ENCODE peak calls at places on chromosome X, in seven cellular contexts. G is T-helper 2 cell; Q is T-helper 17 cell; A is tibial nerve; U is NCI-H2081; Z is activated T-cell treated with anti-CD3 and anti-CD28 coated beads for 24 hours; K is stimulated activated CD4-positive, alpha-beta T cell treated with anti-CD3 and anti-CD28 coated beads, Interleukin-1b, Interleukin-23, amount 100 ng/mL, for 24 hours. X is an unnamed sample.

GRCh38 chrX:47637546-47638195 is 7.9 kb upstream of the CFP start:
- DNase-seq in Q (no peak), U (no peak), A (no peak), Z (peak; percentile 16), K (no peak), G (peak; percentile 50), X (peak; percentile 28)

GRCh38 chrX:136920001-136920400 is 39.5 kb upstream of the RBMX start:
- DNase-seq in U (peak; percentile 2), G (no peak), Q (no peak), K (no peak), Z (no peak), A (no peak), X (no peak)

GRCh38 chrX:151725338-151725614 is 9.3 kb upstream of the CNGA2 start:
- DNase-seq in U (no peak), G (no peak), Z (no peak), K (no peak), A (no peak), Q (no peak), X (no peak)

GRCh38 chrX:73401591-73402266 is 45.1 kb upstream of the CDX4 start:
- DNase-seq in Z (no peak), G (no peak), A (no peak), U (no peak), K (no peak), Q (no peak), X (no peak)

GRCh38 chrX:136176399-136176825 is 29.1 kb downstream of the FHL1 start:
- DNase-seq in U (no peak), Z (no peak), G (no peak), A (no peak), Q (no peak), K (no peak), X (no peak)

GRCh38 chrX:123236868-123237267 is 52.8 kb downstream of the GRIA3 start:
- DNase-seq in Q (no peak), U (no peak), K (no peak), A (no peak), G (no peak), Z (no peak), X (no peak)

GRCh38 chrX:65643786-65644111 is 23.7 kb upstream of the MSN start:
- DNase-seq in U (no peak), K (no peak), Z (no peak), G (no peak), Q (no peak), A (no peak), X (no peak)

GRCh38 chrX:37405954-37406353 is 56.8 kb downstream of the PRRG1 start:
- DNase-seq in A (no peak), Q (no peak), K (no peak), Z (no peak), G (no peak), U (no peak), X (no peak)

GRCh38 chrX:119325456-119325855 is 73.7 kb upstream of the SLC25A43 start:
- DNase-seq in K (no peak), A (no peak), Q (no peak), G (no peak), U (no peak), Z (no peak), X (no peak)

GRCh38 chrX:132508834-132509233 is 20.0 kb upstream of the MBNL3 start:
- DNase-seq in G (no peak), Z (no peak), A (no peak), K (no peak), U (no peak), Q (no peak), X (no peak)

GRCh38 chrX:124212622-124213021 is 119.8 kb upstream of the TEX13D start:
- DNase-seq in Z (no peak), G (peak; percentile 88), Q (no peak), U (no peak), A (no peak), K (no peak), X (no peak)

GRCh38 chrX:109389917-109390316 is 92.0 kb downstream of the GUCY2F start:
- DNase-seq in A (no peak), Q (no peak), U (no peak), Z (no peak), G (no peak), K (no peak), X (no peak)

GRCh38 chrX:69396916-69397315 is 107.2 kb upstream of the NALF2 start:
- DNase-seq in A (no peak), Q (no peak), G (no peak), U (no peak), K (no peak), Z (no peak), X (no peak)

GRCh38 chrX:86133761-86134160 is 14.5 kb upstream of the DACH2 start:
- DNase-seq in Z (no peak), K (no peak), G (peak; percentile 2), U (peak; percentile 30), Q (no peak), A (no peak), X (no peak)

GRCh38 chrX:16267431-16267830 is 100.2 kb downstream of the MAGEB17 start:
- DNase-seq in Z (no peak), K (no peak), U (no peak), Q (no peak), G (no peak), A (no peak), X (no peak)

GRCh38 chrX:69083785-69084184 is 81.5 kb downstream of the PJA1 start:
- DNase-seq in A (no peak), U (no peak), Q (no peak), G (no peak), Z (no peak), K (no peak), X (no peak)

GRCh38 chrX:134721766-134722532 is 63.7 kb upstream of the PLAC1 start:
- DNase-seq in G (no peak), Q (no peak), Z (no peak), A (no peak), U (no peak), K (no peak), X (no peak)

GRCh38 chrX:43618376-43619205 is 37.5 kb upstream of the MAOA start:
- DNase-seq in G (no peak), U (no peak), Z (no peak), Q (no peak), K (no peak), A (no peak), X (no peak)

GRCh38 chrX:117376460-117376859 is 740.1 kb downstream of the KLHL13 start:
- DNase-seq in A (no peak), G (no peak), Q (no peak), U (no peak), Z (no peak), K (no peak), X (no peak)

GRCh38 chrX:122943918-122944317 is 240.2 kb upstream of the GRIA3 start:
- DNase-seq in K (no peak), G (no peak), U (no peak), Q (no peak), A (no peak), Z (no peak), X (no peak)

GRCh38 chrX:134365923-134366322 is 94.0 kb upstream of the HPRT1 start:
- DNase-seq in Z (no peak), Q (no peak), U (no peak), A (no peak), K (no peak), G (peak; percentile 23), X (no peak)

GRCh38 chrX:2828404-2829065 is at the start of gene GYG2:
- DNase-seq in U (no peak), A (no peak), K (no peak), Z (no peak), Q (no peak), G (no peak), X (no peak)

GRCh38 chrX:41781500-41781899 is 57.5 kb downstream of the GPR82 start:
- DNase-seq in Q (no peak), G (peak; percentile 46), U (peak; percentile 21), K (no peak), A (no peak), Z (no peak), X (no peak)

GRCh38 chrX:69076084-69076483 is 89.2 kb downstream of the PJA1 start:
- DNase-seq in Z (no peak), U (no peak), G (no peak), K (no peak), A (no peak), Q (no peak), X (no peak)

GRCh38 chrX:41110801-41111625 is 25.8 kb downstream of the USP9X start:
- DNase-seq in U (no peak), Q (no peak), K (no peak), A (no peak), G (peak; percentile 43), Z (no peak), X (no peak)

GRCh38 chrX:56600141-56600540 is 36.7 kb downstream of the UBQLN2 start:
- DNase-seq in G (no peak), Q (no peak), K (no peak), U (no peak), Z (no peak), A (no peak), X (no peak)

GRCh38 chrX:93538575-93538974 is 134.8 kb downstream of the NAP1L3 start:
- DNase-seq in Z (no peak), A (no peak), G (no peak), U (no peak), K (no peak), Q (no peak), X (no peak)

GRCh38 chrX:77785400-77785745 is 643 bp downstream of the ATRX start:
- DNase-seq in G (no peak), U (no peak), A (no peak), Q (no peak), K (no peak), Z (no peak), X (no peak)

GRCh38 chrX:41258871-41259270 is 75.1 kb upstream of the DDX3X start:
- DNase-seq in Z (no peak), Q (no peak), U (no peak), K (no peak), A (no peak), G (no peak), X (no peak)

GRCh38 chrX:13380230-13380629 is 60.4 kb upstream of the ATXN3L start:
- DNase-seq in K (no peak), Q (no peak), Z (no peak), G (no peak), U (no peak), A (no peak), X (no peak)